ENCODE peak calls at places on chromosome 5, in nine cellular contexts. One of them, this sample, is unnamed.

GRCh38 chr5:97101189-97101910 is 41.1 kb downstream of the LIX1 start:
- DNase-seq in hypothalamus: peak; percentile 35
- DNase-seq in mucosa of descending colon: no peak
- DNase-seq in WERI-Rb-1: no peak
- DNase-seq in G401: peak; percentile 21
- DNase-seq in SW 1271: no peak
- DNase-seq in T-cell: no peak
- DNase-seq in WTC11: no peak
- DNase-seq in HCT116: no peak
- DNase-seq in this sample: peak; percentile 29

GRCh38 chr5:120788481-120788880 is 324.4 kb downstream of the PRR16 start:
- DNase-seq in hypothalamus: no peak
- DNase-seq in mucosa of descending colon: no peak
- DNase-seq in WERI-Rb-1: no peak
- DNase-seq in G401: no peak
- DNase-seq in SW 1271: no peak
- DNase-seq in T-cell: no peak
- DNase-seq in WTC11: no peak
- DNase-seq in HCT116: no peak
- DNase-seq in this sample: no peak

GRCh38 chr5:11854926-11855325 is 49.3 kb downstream of the CTNND2 start:
- DNase-seq in hypothalamus: no peak
- DNase-seq in mucosa of descending colon: no peak
- DNase-seq in WERI-Rb-1: peak; percentile 78
- DNase-seq in G401: no peak
- DNase-seq in SW 1271: no peak
- DNase-seq in T-cell: no peak
- DNase-seq in WTC11: no peak
- DNase-seq in HCT116: no peak
- DNase-seq in this sample: no peak

GRCh38 chr5:158590936-158591863 is 508.5 kb downstream of the EBF1 start:
- DNase-seq in hypothalamus: no peak
- DNase-seq in mucosa of descending colon: peak; percentile 38
- DNase-seq in WERI-Rb-1: peak; percentile 32
- DNase-seq in G401: no peak
- DNase-seq in SW 1271: no peak
- DNase-seq in T-cell: no peak
- DNase-seq in WTC11: peak; percentile 45
- DNase-seq in HCT116: no peak
- DNase-seq in this sample: peak; percentile 77

GRCh38 chr5:5155617-5156016 is 15.5 kb downstream of the ADAMTS16 start:
- DNase-seq in hypothalamus: no peak
- DNase-seq in mucosa of descending colon: no peak
- DNase-seq in WERI-Rb-1: no peak
- DNase-seq in G401: no peak
- DNase-seq in SW 1271: no peak
- DNase-seq in T-cell: no peak
- DNase-seq in WTC11: no peak
- DNase-seq in HCT116: no peak
- DNase-seq in this sample: no peak

GRCh38 chr5:27437594-27438200 is 399.3 kb upstream of the CDH9 start:
- DNase-seq in hypothalamus: no peak
- DNase-seq in mucosa of descending colon: no peak
- DNase-seq in WERI-Rb-1: no peak
- DNase-seq in G401: no peak
- DNase-seq in SW 1271: no peak
- DNase-seq in T-cell: no peak
- DNase-seq in WTC11: no peak
- DNase-seq in HCT116: no peak
- DNase-seq in this sample: no peak

GRCh38 chr5:104241051-104241450 is 678.5 kb upstream of the NUDT12 start:
- DNase-seq in hypothalamus: no peak
- DNase-seq in mucosa of descending colon: no peak
- DNase-seq in WERI-Rb-1: no peak
- DNase-seq in G401: no peak
- DNase-seq in SW 1271: no peak
- DNase-seq in T-cell: no peak
- DNase-seq in WTC11: no peak
- DNase-seq in HCT116: no peak
- DNase-seq in this sample: peak; percentile 10

GRCh38 chr5:177116631-177117373 is 16.8 kb upstream of the NSD1 start:
- DNase-seq in hypothalamus: peak; percentile 77
- DNase-seq in mucosa of descending colon: peak; percentile 80
- DNase-seq in WERI-Rb-1: no peak
- DNase-seq in G401: peak; percentile 84
- DNase-seq in SW 1271: no peak
- DNase-seq in T-cell: peak; percentile 77
- DNase-seq in WTC11: peak; percentile 92
- DNase-seq in HCT116: no peak
- DNase-seq in this sample: peak; percentile 96

GRCh38 chr5:173671121-173671949 is 54.9 kb upstream of the BOD1 start:
- DNase-seq in hypothalamus: peak; percentile 55
- DNase-seq in mucosa of descending colon: no peak
- DNase-seq in WERI-Rb-1: no peak
- DNase-seq in G401: peak; percentile 73
- DNase-seq in SW 1271: no peak
- DNase-seq in T-cell: no peak
- DNase-seq in WTC11: no peak
- DNase-seq in HCT116: no peak
- DNase-seq in this sample: no peak

GRCh38 chr5:64872044-64872443 is 103.3 kb downstream of the CWC27 start:
- DNase-seq in hypothalamus: no peak
- DNase-seq in mucosa of descending colon: no peak
- DNase-seq in WERI-Rb-1: no peak
- DNase-seq in G401: no peak
- DNase-seq in SW 1271: no peak
- DNase-seq in T-cell: no peak
- DNase-seq in WTC11: no peak
- DNase-seq in HCT116: no peak
- DNase-seq in this sample: no peak

GRCh38 chr5:135323227-135323626 is 75.8 kb downstream of the MACROH2A1 start:
- DNase-seq in hypothalamus: no peak
- DNase-seq in mucosa of descending colon: no peak
- DNase-seq in WERI-Rb-1: no peak
- DNase-seq in G401: no peak
- DNase-seq in SW 1271: no peak
- DNase-seq in T-cell: no peak
- DNase-seq in WTC11: no peak
- DNase-seq in HCT116: no peak
- DNase-seq in this sample: no peak

GRCh38 chr5:180918380-180918779 is 19.4 kb downstream of the BTNL8 start:
- DNase-seq in hypothalamus: no peak
- DNase-seq in mucosa of descending colon: no peak
- DNase-seq in WERI-Rb-1: no peak
- DNase-seq in G401: no peak
- DNase-seq in SW 1271: no peak
- DNase-seq in T-cell: no peak
- DNase-seq in WTC11: no peak
- DNase-seq in HCT116: no peak
- DNase-seq in this sample: no peak

This sample was measured in GM23338.